ENCODE peak calls at places on chromosomes 3 and 15, in five cellular contexts. One of them, this sample, is unnamed.

GRCh38 chr3:103991461-103992115 is 1375.1 kb upstream of the ALCAM start:
- DNase-seq in HFFc6: no peak
- DNase-seq in D341Med: peak
- DNase-seq in activated CD4-positive, alpha-beta T cell treated with anti-CD3 and anti-CD28 coated beads, Interleukin-2, amount 10 ng/mL, durations not matched to agents 7 days and 5 days: no peak
- DNase-seq in neural crest cell: no peak
- DNase-seq in this sample: peak

GRCh38 chr3:4835616-4836043 is 143.6 kb upstream of the BHLHE40 start:
- DNase-seq in HFFc6: no peak
- DNase-seq in D341Med: no peak
- DNase-seq in activated CD4-positive, alpha-beta T cell treated with anti-CD3 and anti-CD28 coated beads, Interleukin-2, amount 10 ng/mL, durations not matched to agents 7 days and 5 days: peak
- DNase-seq in neural crest cell: no peak
- DNase-seq in this sample: no peak

GRCh38 chr15:29788433-29789034 is 33.7 kb downstream of the TJP1 start:
- DNase-seq in HFFc6: no peak
- DNase-seq in D341Med: no peak
- DNase-seq in activated CD4-positive, alpha-beta T cell treated with anti-CD3 and anti-CD28 coated beads, Interleukin-2, amount 10 ng/mL, durations not matched to agents 7 days and 5 days: no peak
- DNase-seq in neural crest cell: no peak
- DNase-seq in this sample: no peak

GRCh38 chr15:32786906-32787305 is 69.1 kb downstream of the GREM1 start:
- DNase-seq in HFFc6: no peak
- DNase-seq in D341Med: no peak
- DNase-seq in activated CD4-positive, alpha-beta T cell treated with anti-CD3 and anti-CD28 coated beads, Interleukin-2, amount 10 ng/mL, durations not matched to agents 7 days and 5 days: no peak
- DNase-seq in neural crest cell: no peak
- DNase-seq in this sample: no peak

GRCh38 chr3:45218578-45219390 is 7.3 kb downstream of the TMEM158 start:
- DNase-seq in HFFc6: peak
- DNase-seq in D341Med: no peak
- DNase-seq in activated CD4-positive, alpha-beta T cell treated with anti-CD3 and anti-CD28 coated beads, Interleukin-2, amount 10 ng/mL, durations not matched to agents 7 days and 5 days: no peak
- DNase-seq in neural crest cell: no peak
- DNase-seq in this sample: peak

GRCh38 chr3:181362378-181362777 is 349.3 kb upstream of the SOX2 start:
- DNase-seq in HFFc6: no peak
- DNase-seq in D341Med: no peak
- DNase-seq in activated CD4-positive, alpha-beta T cell treated with anti-CD3 and anti-CD28 coated beads, Interleukin-2, amount 10 ng/mL, durations not matched to agents 7 days and 5 days: no peak
- DNase-seq in neural crest cell: no peak
- DNase-seq in this sample: no peak

GRCh38 chr3:181050738-181051137 is 61.2 kb upstream of the DNAJC19 start:
- DNase-seq in HFFc6: no peak
- DNase-seq in D341Med: no peak
- DNase-seq in activated CD4-positive, alpha-beta T cell treated with anti-CD3 and anti-CD28 coated beads, Interleukin-2, amount 10 ng/mL, durations not matched to agents 7 days and 5 days: no peak
- DNase-seq in neural crest cell: no peak
- DNase-seq in this sample: no peak

GRCh38 chr3:45100998-45101407 is 45.2 kb downstream of the CDCP1 start:
- DNase-seq in HFFc6: peak
- DNase-seq in D341Med: no peak
- DNase-seq in activated CD4-positive, alpha-beta T cell treated with anti-CD3 and anti-CD28 coated beads, Interleukin-2, amount 10 ng/mL, durations not matched to agents 7 days and 5 days: no peak
- DNase-seq in neural crest cell: no peak
- DNase-seq in this sample: no peak

GRCh38 chr3:78831446-78831972 is 936.3 kb downstream of the ROBO1 start:
- DNase-seq in HFFc6: no peak
- DNase-seq in D341Med: no peak
- DNase-seq in activated CD4-positive, alpha-beta T cell treated with anti-CD3 and anti-CD28 coated beads, Interleukin-2, amount 10 ng/mL, durations not matched to agents 7 days and 5 days: no peak
- DNase-seq in neural crest cell: no peak
- DNase-seq in this sample: no peak

GRCh38 chr3:100833483-100833882 is 124.2 kb downstream of the TFG start:
- DNase-seq in HFFc6: no peak
- DNase-seq in D341Med: no peak
- DNase-seq in activated CD4-positive, alpha-beta T cell treated with anti-CD3 and anti-CD28 coated beads, Interleukin-2, amount 10 ng/mL, durations not matched to agents 7 days and 5 days: no peak
- DNase-seq in neural crest cell: no peak
- DNase-seq in this sample: no peak

GRCh38 chr3:127043731-127044510 is 61.0 kb downstream of the PLXNA1 start:
- DNase-seq in HFFc6: no peak
- DNase-seq in D341Med: no peak
- DNase-seq in activated CD4-positive, alpha-beta T cell treated with anti-CD3 and anti-CD28 coated beads, Interleukin-2, amount 10 ng/mL, durations not matched to agents 7 days and 5 days: no peak
- DNase-seq in neural crest cell: no peak
- DNase-seq in this sample: no peak

This sample was measured in kidney.